ENCODE peak calls at places on chromosomes 7 and 10, in four cellular contexts. One of them, this sample, is unnamed.

GRCh38 chr7:72190166-72190565 is 222.0 kb downstream of the CALN1 start:
- DNase-seq in GM12891: no peak
- DNase-seq in stomach: no peak
- DNase-seq in transverse colon: no peak
- DNase-seq in this sample: no peak

GRCh38 chr7:25834050-25834449 is 317.9 kb upstream of the NFE2L3 start:
- DNase-seq in transverse colon: no peak
- DNase-seq in GM12891: no peak
- DNase-seq in stomach: no peak
- DNase-seq in this sample: no peak

GRCh38 chr7:5348134-5349004 is 65.6 kb downstream of the SLC29A4 start:
- DNase-seq in transverse colon: no peak
- DNase-seq in GM12891: no peak
- DNase-seq in stomach: no peak
- DNase-seq in this sample: no peak

GRCh38 chr10:49325916-49326783 is 27.2 kb downstream of the C10orf71 start:
- DNase-seq in transverse colon: no peak
- DNase-seq in stomach: peak
- DNase-seq in GM12891: no peak
- DNase-seq in this sample: no peak

GRCh38 chr10:124743188-124744046 is 761 bp downstream of the FAM53B start:
- DNase-seq in stomach: peak
- DNase-seq in GM12891: no peak
- DNase-seq in transverse colon: no peak
- DNase-seq in this sample: peak

GRCh38 chr7:149662591-149663095 is 110.7 kb downstream of the ZNF467 start:
- DNase-seq in stomach: peak
- DNase-seq in GM12891: peak
- DNase-seq in transverse colon: peak
- DNase-seq in this sample: peak

GRCh38 chr10:86333813-86334514 is 32.6 kb downstream of the GRID1 start:
- DNase-seq in stomach: no peak
- DNase-seq in GM12891: no peak
- DNase-seq in transverse colon: no peak
- DNase-seq in this sample: peak

GRCh38 chr10:13103554-13103953 is 3.6 kb downstream of the OPTN start:
- DNase-seq in GM12891: no peak
- DNase-seq in transverse colon: no peak
- DNase-seq in stomach: no peak
- DNase-seq in this sample: no peak

GRCh38 chr7:21425290-21425689 is 2.6 kb upstream of the SP4 start:
- DNase-seq in stomach: no peak
- DNase-seq in GM12891: no peak
- DNase-seq in transverse colon: no peak
- DNase-seq in this sample: no peak

DNA sequence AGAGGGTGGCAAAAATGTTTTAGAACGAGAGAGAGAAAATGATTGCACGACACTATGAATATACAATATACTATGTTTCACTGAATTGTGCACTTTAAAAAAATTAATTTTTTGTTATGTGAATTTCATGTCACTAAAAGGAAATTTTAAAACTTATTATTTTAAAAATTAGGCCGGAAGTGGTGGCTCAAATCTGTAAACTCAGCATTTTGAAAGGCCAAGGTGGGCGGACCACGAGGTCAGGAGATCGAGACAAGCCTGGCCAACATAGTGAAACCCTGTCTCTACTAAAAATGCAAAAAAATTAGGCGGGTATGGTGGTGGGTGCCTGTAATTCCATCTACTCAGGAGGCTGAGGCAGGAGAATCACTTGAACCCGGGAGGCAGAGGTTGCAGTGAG is 642.5 kb downstream of the XPNPEP1 start:
- DNase-seq in GM12891: no peak
- DNase-seq in stomach: no peak
- DNase-seq in transverse colon: no peak
- DNase-seq in this sample: no peak
- TF ChIP-seq POLR2AphosphoS5 in GM12891: no peak
- TF ChIP-seq POLR2AphosphoS5 in stomach: no peak
- TF ChIP-seq POLR2AphosphoS5 in transverse colon: no peak
- TF ChIP-seq POLR2AphosphoS5 in this sample: no peak

DNA sequence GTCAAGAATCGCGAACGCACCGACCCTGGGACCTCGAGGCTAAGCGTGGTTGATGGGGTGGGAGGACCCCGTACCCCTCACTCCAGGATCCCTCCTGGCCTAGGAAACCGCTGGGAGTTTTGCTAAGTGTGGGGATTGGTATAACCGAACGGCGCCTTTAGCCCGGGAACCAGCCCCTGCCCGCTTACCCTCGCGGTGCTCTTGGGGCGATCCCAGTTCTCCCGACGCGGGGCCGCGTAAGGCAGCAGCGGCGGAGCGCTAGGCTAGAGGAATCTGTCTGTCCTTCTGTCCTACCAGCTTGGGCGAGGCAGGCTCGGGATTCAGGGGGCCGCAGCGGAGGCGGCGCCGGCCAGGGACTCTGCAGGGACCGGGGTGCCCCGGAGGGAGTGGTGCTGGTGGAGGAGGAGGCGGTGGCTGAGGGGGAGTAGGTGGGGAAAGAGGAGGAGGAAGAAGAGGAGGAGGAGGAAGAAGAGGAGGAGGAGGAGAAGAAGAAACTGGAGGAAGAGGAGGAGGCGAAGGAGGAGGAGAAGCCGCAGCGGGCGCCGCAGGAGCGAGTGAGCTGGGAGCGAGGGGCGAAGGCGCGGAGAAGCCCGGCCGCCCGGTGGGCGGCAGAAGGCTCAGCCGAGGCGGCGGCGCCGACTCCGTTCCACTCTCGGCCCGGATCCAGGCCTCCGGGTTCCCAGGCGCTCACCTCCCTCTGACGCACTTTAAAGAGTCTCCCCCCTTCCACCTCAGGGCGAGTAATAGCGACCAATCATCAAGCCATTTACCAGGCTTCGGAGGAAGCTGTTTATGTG is 439 bp upstream of the EMX2 start:
- DNase-seq in stomach: no peak
- DNase-seq in transverse colon: no peak
- DNase-seq in GM12891: no peak
- DNase-seq in this sample: no peak
- TF ChIP-seq POLR2AphosphoS5 in stomach: no peak
- TF ChIP-seq POLR2AphosphoS5 in transverse colon: no peak
- TF ChIP-seq POLR2AphosphoS5 in GM12891: no peak
- TF ChIP-seq POLR2AphosphoS5 in this sample: peak

DNA sequence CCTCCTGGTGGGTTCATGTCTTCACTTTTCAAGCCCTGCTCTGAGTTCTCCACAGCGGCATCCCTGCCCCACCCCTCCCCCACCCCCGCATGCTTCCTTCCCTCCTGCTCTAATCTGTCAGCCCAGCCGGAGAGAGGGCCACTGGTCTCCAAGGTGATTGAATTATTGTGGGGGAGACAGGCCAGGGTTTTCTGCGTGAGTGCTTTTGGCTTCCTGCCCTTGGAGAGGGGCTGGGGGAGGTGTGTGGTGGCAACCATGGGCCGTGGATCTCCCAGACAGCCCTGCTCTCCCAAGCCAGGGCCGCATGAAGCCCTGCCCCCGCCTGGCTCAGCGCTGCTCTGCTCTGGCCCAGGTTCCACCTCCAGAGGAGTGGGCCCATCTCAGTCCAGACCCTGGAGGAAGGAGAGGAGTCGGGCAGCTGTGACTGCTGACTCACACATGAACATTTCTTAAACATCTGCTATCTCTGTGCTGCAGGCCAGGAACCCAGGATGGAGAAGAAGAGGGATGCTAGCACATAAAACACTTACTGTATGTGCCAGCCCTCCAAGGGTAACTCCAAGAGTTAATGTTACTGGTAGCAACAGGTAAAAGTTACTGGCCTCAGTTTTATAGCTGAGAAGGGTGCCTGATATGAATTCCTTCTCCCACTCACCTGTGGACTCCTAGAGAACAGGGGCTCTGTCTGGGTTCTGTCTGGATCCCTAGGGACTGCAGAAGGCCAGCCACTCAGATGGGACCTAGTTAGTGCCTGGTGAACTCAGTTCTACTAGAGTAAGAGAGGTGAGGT is 110.0 kb downstream of the ZMIZ1 start:
- DNase-seq in GM12891: no peak
- DNase-seq in stomach: no peak
- DNase-seq in transverse colon: no peak
- DNase-seq in this sample: no peak
- TF ChIP-seq POLR2AphosphoS5 in GM12891: no peak
- TF ChIP-seq POLR2AphosphoS5 in stomach: no peak
- TF ChIP-seq POLR2AphosphoS5 in transverse colon: no peak
- TF ChIP-seq POLR2AphosphoS5 in this sample: peak

GRCh38 chr7:138477081-138477578 is 17.1 kb downstream of the TRIM24 start:
- DNase-seq in stomach: no peak
- DNase-seq in transverse colon: no peak
- DNase-seq in GM12891: no peak
- DNase-seq in this sample: no peak
- TF ChIP-seq POLR2AphosphoS5 in stomach: no peak
- TF ChIP-seq POLR2AphosphoS5 in transverse colon: no peak
- TF ChIP-seq POLR2AphosphoS5 in GM12891: no peak
- TF ChIP-seq POLR2AphosphoS5 in this sample: no peak